ENCODE peak calls at places on chromosomes 16 and 17, in five cellular contexts. S is dorsolateral prefrontal cortex, G is SK-N-SH, R is PC-3, I is astrocyte of the spinal cord. V is an unnamed sample.
A peak's percentile ranks its signal among the peaks of the same experiment; 100 is the strongest.

GRCh38 chr16:48409839-48410610 is 24.8 kb upstream of the SIAH1 start:
- DNase-seq in S (no peak), G (no peak), R (peak; percentile 76), I (peak; percentile 76), V (peak; percentile 90)

GRCh38 chr16:84194470-84195200 is 3.7 kb downstream of the ADAD2 start:
- DNase-seq in S (no peak), G (no peak), R (no peak), I (no peak), V (no peak)

GRCh38 chr16:3349175-3349574 is 6.5 kb upstream of the OR2C1 start:
- DNase-seq in S (no peak), G (peak; percentile 7), R (no peak), I (no peak), V (no peak)

GRCh38 chr16:3161235-3162018 is 26.6 kb upstream of the OR1F1 start:
- DNase-seq in S (no peak), G (no peak), R (no peak), I (no peak), V (no peak)

GRCh38 chr17:40596261-40596919 is 31.1 kb upstream of the CCR7 start:
- DNase-seq in S (no peak), G (peak; percentile 32), R (no peak), I (no peak), V (no peak)

GRCh38 chr17:596763-597644 is 117.6 kb downstream of the VPS53 start:
- DNase-seq in S (no peak), G (peak; percentile 57), R (peak; percentile 27), I (peak; percentile 73), V (peak; percentile 55)

GRCh38 chr17:47280072-47280811 is 26.6 kb downstream of the ITGB3 start:
- DNase-seq in S (no peak), G (no peak), R (no peak), I (peak; percentile 69), V (peak; percentile 67)

GRCh38 chr17:61416540-61417363 is 17.1 kb downstream of the TBX2 start:
- DNase-seq in S (peak; percentile 54), G (peak; percentile 99), R (peak; percentile 94), I (peak; percentile 81), V (peak; percentile 90)

GRCh38 chr17:65531508-65532431 is 29.7 kb downstream of the AXIN2 start:
- DNase-seq in S (no peak), G (peak; percentile 93), R (no peak), I (peak; percentile 52), V (peak; percentile 96)

GRCh38 chr16:68296291-68296690 is 14.5 kb downstream of the SLC7A6OS start:
- DNase-seq in S (no peak), G (no peak), R (no peak), I (no peak), V (no peak)

GRCh38 chr16:12435730-12436129 is 368.0 kb downstream of the CPPED1 start:
- DNase-seq in S (no peak), G (no peak), R (no peak), I (no peak), V (no peak)

GRCh38 chr16:81313731-81314602 is 795 bp upstream of the GAN start:
- DNase-seq in S (no peak), G (peak; percentile 43), R (no peak), I (no peak), V (peak; percentile 12)

GRCh38 chr17:10558049-10558448 is 8.6 kb upstream of the MYH2 start:
- DNase-seq in S (no peak), G (no peak), R (no peak), I (no peak), V (no peak)

GRCh38 chr17:17839792-17840707 is 3.3 kb upstream of the SREBF1 start:
- DNase-seq in S (peak; percentile 90), G (peak; percentile 96), R (peak; percentile 98), I (peak; percentile 88), V (peak; percentile 90)

GRCh38 chr16:35714665-35715064 is 2255.3 kb downstream of the TP53TG3F start:
- DNase-seq in S (no peak), G (no peak), R (no peak), I (no peak), V (no peak)

GRCh38 chr17:48718162-48718780 is 4.0 kb downstream of the PRAC1 start:
- DNase-seq in S (no peak), G (no peak), R (peak; percentile 55), I (no peak), V (no peak)

GRCh38 chr16:50884066-50884860 is 142.4 kb downstream of the CYLD start:
- DNase-seq in S (no peak), G (peak; percentile 48), R (peak; percentile 48), I (no peak), V (no peak)

GRCh38 chr17:77375917-77376651 is 235.3 kb downstream of the SEC14L1 start:
- DNase-seq in S (no peak), G (peak; percentile 82), R (no peak), I (peak; percentile 62), V (peak; percentile 61)

GRCh38 chr16:79589495-79590134 is 10.9 kb downstream of the MAF start:
- DNase-seq in S (no peak), G (no peak), R (no peak), I (no peak), V (no peak)

GRCh38 chr17:51128089-51128488 is 7.4 kb upstream of the SPAG9 start:
- DNase-seq in S (no peak), G (no peak), R (no peak), I (no peak), V (peak; percentile 25)

GRCh38 chr17:64448665-64449512 is at the start of gene MILR1:
- DNase-seq in S (no peak), G (no peak), R (peak; percentile 90), I (peak; percentile 31), V (peak; percentile 96)

GRCh38 chr17:31654936-31655335 is 204.1 kb downstream of the COPRS start:
- DNase-seq in S (no peak), G (no peak), R (peak; percentile 82), I (no peak), V (no peak)

GRCh38 chr16:9706217-9706616 is 476.0 kb downstream of the GRIN2A start:
- DNase-seq in S (no peak), G (no peak), R (no peak), I (peak; percentile 1), V (no peak)

GRCh38 chr17:67623767-67624166 is 94.0 kb upstream of the NOL11 start:
- DNase-seq in S (no peak), G (no peak), R (no peak), I (no peak), V (no peak)

GRCh38 chr17:8131844-8132441 is 8.0 kb upstream of the HES7 start:
- DNase-seq in S (no peak), G (no peak), R (peak; percentile 37), I (no peak), V (no peak)

DNA sequence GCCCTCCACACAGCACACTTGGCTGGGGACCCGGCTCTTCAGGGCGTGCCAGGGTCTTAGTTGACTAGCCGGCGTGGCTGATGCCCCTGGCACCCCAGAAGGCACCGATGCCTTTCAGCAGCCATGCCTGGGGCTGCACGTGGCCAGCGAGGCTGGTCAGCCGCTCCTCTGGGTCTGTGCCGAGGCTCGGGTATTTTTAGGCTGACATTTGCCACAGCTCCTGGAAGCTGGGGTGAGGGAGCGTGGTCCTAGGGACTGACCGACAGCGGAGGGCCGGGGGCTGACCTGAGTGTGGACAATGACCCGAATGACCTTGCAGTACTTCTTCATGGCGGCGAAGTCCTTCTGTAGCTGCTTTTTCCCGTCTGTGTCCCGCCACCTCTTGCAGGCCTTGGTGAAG is 3.9 kb downstream of the RPL3L start:
- DNase-seq in S (no peak), G (no peak), R (no peak), I (no peak), V (no peak)
- H3K4me3 ChIP-seq in S (no peak overlapping the region), G (no peak overlapping the region), R (no peak overlapping the region), I (no peak overlapping the region), V (no peak overlapping the region)

GRCh38 chr17:29113334-29113733 is 66.9 kb downstream of the MYO18A start:
- DNase-seq in S (no peak), G (no peak), R (no peak), I (no peak), V (no peak)
- TF ChIP-seq CTCF in S (peak; percentile 13), G (no peak), R (no peak), I (no peak), V (no peak)

GRCh38 chr17:79949646-79950292 is 85.9 kb downstream of the TBC1D16 start:
- DNase-seq in S (peak; percentile 3), G (peak; percentile 33), R (no peak), I (no peak), V (no peak)
- H3K4me3 ChIP-seq in S (peak overlapping the region; percentile 50), G (no peak overlapping the region), R (no peak overlapping the region), I (no peak overlapping the region), V (no peak overlapping the region)

GRCh38 chr16:23069844-23070243 is 79.4 kb downstream of the USP31 start:
- DNase-seq in S (no peak), G (no peak), R (no peak), I (no peak), V (no peak)

GRCh38 chr16:23071202-23072083 is 77.8 kb downstream of the USP31 start:
- DNase-seq in S (peak; percentile 46), G (no peak), R (no peak), I (peak; percentile 59), V (peak; percentile 77)

GRCh38 chr16:23074423-23074822 is 74.8 kb downstream of the USP31 start:
- DNase-seq in S (no peak), G (no peak), R (no peak), I (no peak), V (peak; percentile 8)

GRCh38 chr16:23072084-23072599 is 77.1 kb downstream of the USP31 start:
- DNase-seq in S (peak; percentile 57), G (peak; percentile 71), R (peak; percentile 29), I (peak; percentile 86), V (peak; percentile 87)

GRCh38 chr16:23072769-23073549 is 76.3 kb downstream of the USP31 start:
- DNase-seq in S (no peak), G (peak; percentile 31), R (peak; percentile 12), I (peak; percentile 80), V (peak; percentile 62)
- TF ChIP-seq CTCF in S (no peak), G (peak; percentile 34), R (peak; percentile 41), I (no peak), V (no peak)

GRCh38 chr16:86570542-86571196 is 4.0 kb downstream of the FOXC2 start:
- DNase-seq in S (no peak), G (no peak), R (no peak), I (peak; percentile 61), V (peak; percentile 41)
- H3K4me3 ChIP-seq in S (peak overlapping the region; percentile 55), G (no peak overlapping the region), R (no peak overlapping the region), I (peak overlapping the region; percentile 99), V (peak overlapping the region; percentile 22)

DNA sequence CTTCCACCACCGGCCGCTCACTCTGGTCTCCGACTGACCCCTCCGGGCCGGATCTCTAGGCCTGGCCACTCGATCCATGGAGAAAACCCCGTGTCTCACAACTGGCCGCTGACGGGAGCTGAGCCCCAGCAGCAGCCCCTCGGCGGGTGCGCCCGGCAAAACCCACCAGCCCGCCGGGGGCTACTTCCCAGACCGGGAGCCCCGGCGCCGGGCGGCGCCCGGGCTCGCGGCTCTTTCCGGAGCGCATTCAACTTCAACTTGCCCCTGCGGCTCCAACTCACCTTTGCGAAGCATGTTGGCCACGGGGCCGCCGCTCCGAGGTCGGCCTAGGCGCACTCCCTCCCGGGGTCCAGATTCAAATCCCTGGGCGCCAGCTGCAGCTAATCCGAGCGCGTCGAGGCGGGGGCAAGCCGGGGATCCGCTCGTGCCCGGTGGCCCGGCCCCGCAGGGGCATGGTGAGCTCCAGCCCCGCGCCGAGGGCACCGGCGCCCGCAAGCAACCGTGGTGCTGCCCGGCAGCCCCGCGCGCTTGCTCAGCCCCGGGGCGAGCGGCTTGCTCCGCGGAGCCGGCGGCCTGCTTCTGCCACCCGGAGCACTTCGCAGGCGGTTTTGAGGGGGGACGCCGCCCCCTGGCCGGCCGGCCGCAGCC is 438 bp downstream of the RTN4RL1 start:
- DNase-seq in S (no peak), G (peak; percentile 59), R (no peak), I (no peak), V (peak; percentile 16)
- TF ChIP-seq CTCF in S (no peak), G (no peak), R (no peak), I (no peak), V (no peak)